ENCODE peak calls at places on chromosomes 16 and 17, in ten cellular contexts. Z, Q, J, I, Y, A, L, W, C and K are unnamed samples.

GRCh38 chr16:28543072-28543471 is 4.3 kb upstream of the NUPR1 start:
- DNase-seq in Z (peak; percentile 6), Q (no peak), J (no peak), I (peak; percentile 80), Y (peak; percentile 77), A (no peak), L (no peak), W (peak; percentile 72), C (no peak), K (peak; percentile 68)

GRCh38 chr17:28524476-28525415 is 18.6 kb downstream of the FOXN1 start:
- DNase-seq in Z (no peak), Q (no peak), J (no peak), I (peak; percentile 88), Y (peak; percentile 84), A (peak; percentile 70), L (peak; percentile 30), W (no peak), C (peak; percentile 53), K (peak; percentile 88)

GRCh38 chr16:12339686-12340085 is 363.2 kb downstream of the SNX29 start:
- DNase-seq in Z (no peak), Q (no peak), J (no peak), I (no peak), Y (no peak), A (no peak), L (peak; percentile 16), W (no peak), C (peak; percentile 60), K (no peak)

GRCh38 chr17:17553217-17554195 is 38.0 kb downstream of the PEMT start:
- DNase-seq in Z (no peak), Q (no peak), J (no peak), I (no peak), Y (no peak), A (no peak), L (no peak), W (no peak), C (no peak), K (no peak)

GRCh38 chr17:28357061-28357900 is at the start of gene POLDIP2:
- DNase-seq in Z (peak; percentile 96), Q (peak; percentile 96), J (peak; percentile 94), I (peak; percentile 93), Y (peak; percentile 95), A (peak; percentile 96), L (peak; percentile 79), W (peak; percentile 94), C (peak; percentile 87), K (peak; percentile 94)

GRCh38 chr17:12530126-12530525 is 135.6 kb upstream of the MYOCD start:
- DNase-seq in Z (no peak), Q (no peak), J (no peak), I (no peak), Y (no peak), A (no peak), L (no peak), W (no peak), C (no peak), K (no peak)

GRCh38 chr16:31224092-31224955 is 7.4 kb upstream of the PYDC1 start:
- DNase-seq in Z (no peak), Q (no peak), J (no peak), I (no peak), Y (no peak), A (no peak), L (no peak), W (peak; percentile 24), C (no peak), K (peak; percentile 75)

GRCh38 chr17:79654350-79654959 is 43.6 kb upstream of the RBFOX3 start:
- DNase-seq in Z (no peak), Q (no peak), J (no peak), I (no peak), Y (no peak), A (no peak), L (no peak), W (peak; percentile 6), C (no peak), K (no peak)

GRCh38 chr16:14042706-14043105 is 28.4 kb upstream of the MRTFB start:
- DNase-seq in Z (no peak), Q (no peak), J (no peak), I (no peak), Y (no peak), A (no peak), L (no peak), W (peak; percentile 27), C (no peak), K (no peak)

GRCh38 chr17:20091161-20092029 is 82.2 kb downstream of the SPECC1 start:
- DNase-seq in Z (no peak), Q (no peak), J (no peak), I (no peak), Y (no peak), A (no peak), L (no peak), W (peak; percentile 55), C (peak; percentile 70), K (no peak)

GRCh38 chr17:39400547-39401411 is 647 bp downstream of the FBXL20 start:
- DNase-seq in Z (no peak), Q (no peak), J (no peak), I (no peak), Y (peak; percentile 50), A (no peak), L (no peak), W (no peak), C (peak; percentile 2), K (peak; percentile 26)

GRCh38 chr17:2644971-2645370 is 51.5 kb downstream of the PAFAH1B1 start:
- DNase-seq in Z (no peak), Q (no peak), J (no peak), I (no peak), Y (no peak), A (no peak), L (no peak), W (no peak), C (no peak), K (no peak)

GRCh38 chr17:81898885-81899284 is 3.2 kb upstream of the NPB start:
- DNase-seq in Z (no peak), Q (no peak), J (no peak), I (no peak), Y (no peak), A (no peak), L (no peak), W (no peak), C (no peak), K (no peak)

GRCh38 chr16:17414421-17414820 is 56.3 kb downstream of the XYLT1 start:
- DNase-seq in Z (peak; percentile 73), Q (no peak), J (no peak), I (no peak), Y (no peak), A (no peak), L (no peak), W (no peak), C (no peak), K (no peak)

GRCh38 chr16:89370081-89370511 is 120.3 kb downstream of the ANKRD11 start:
- DNase-seq in Z (no peak), Q (no peak), J (no peak), I (no peak), Y (no peak), A (no peak), L (no peak), W (no peak), C (peak; percentile 55), K (no peak)
- H3K27ac ChIP-seq in Z (no peak overlapping the region), Q (peak overlapping the region; percentile 46), J (no peak overlapping the region), I (no peak overlapping the region), Y (peak overlapping the region; percentile 4), A (peak overlapping the region; percentile 19), L (peak overlapping the region; percentile 21), W (no peak overlapping the region), C (peak overlapping the region; percentile 45), K (no peak overlapping the region)

GRCh38 chr16:4320571-4321137 is 4.8 kb downstream of the GLIS2 start:
- DNase-seq in Z (no peak), Q (no peak), J (no peak), I (no peak), Y (no peak), A (no peak), L (no peak), W (no peak), C (no peak), K (no peak)
- H3K27ac ChIP-seq in Z (no peak overlapping the region), Q (peak overlapping the region; percentile 5), J (no peak overlapping the region), I (peak overlapping the region; percentile 86), Y (peak overlapping the region; percentile 82), A (peak overlapping the region; percentile 19), L (no peak overlapping the region), W (no peak overlapping the region), C (no peak overlapping the region), K (peak overlapping the region; percentile 94)

GRCh38 chr17:64174686-64175456 is 44.9 kb upstream of the ERN1 start:
- DNase-seq in Z (no peak), Q (peak; percentile 31), J (no peak), I (no peak), Y (peak; percentile 72), A (no peak), L (no peak), W (peak; percentile 37), C (no peak), K (peak; percentile 74)
- H3K27ac ChIP-seq in Z (no peak overlapping the region), Q (peak overlapping the region; percentile 86), J (no peak overlapping the region), I (no peak overlapping the region), Y (peak overlapping the region; percentile 58), A (no peak overlapping the region), L (peak overlapping the region; percentile 31), W (no peak overlapping the region), C (no peak overlapping the region), K (peak overlapping the region; percentile 74)

DNA sequence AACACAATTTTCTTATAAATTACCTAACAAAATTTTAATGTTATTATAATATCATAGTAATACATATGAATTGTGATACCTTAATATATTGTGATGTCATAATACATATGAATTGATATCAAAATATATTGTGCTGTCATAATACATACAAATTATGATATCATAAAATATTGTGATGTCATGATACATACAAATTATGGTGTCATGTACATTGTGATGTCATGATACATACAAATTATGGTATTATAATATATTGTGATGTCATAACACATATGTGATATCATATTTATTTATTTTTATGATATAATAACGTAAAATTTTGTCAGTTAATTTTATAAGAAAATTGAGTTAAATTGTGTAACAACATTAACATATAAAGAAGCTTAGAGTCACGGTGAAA is 1927.2 kb downstream of the TP53TG3F start:
- DNase-seq in Z (no peak), Q (no peak), J (no peak), I (no peak), Y (no peak), A (no peak), L (no peak), W (no peak), C (no peak), K (no peak)
- H3K27ac ChIP-seq in Z (no peak overlapping the region), Q (no peak overlapping the region), J (no peak overlapping the region), I (no peak overlapping the region), Y (no peak overlapping the region), A (no peak overlapping the region), L (no peak overlapping the region), W (no peak overlapping the region), C (no peak overlapping the region), K (no peak overlapping the region)

GRCh38 chr17:76943202-76943601 is 75.0 kb downstream of the MGAT5B start:
- DNase-seq in Z (no peak), Q (no peak), J (no peak), I (no peak), Y (no peak), A (no peak), L (no peak), W (no peak), C (no peak), K (no peak)
- H3K27ac ChIP-seq in Z (no peak overlapping the region), Q (no peak overlapping the region), J (no peak overlapping the region), I (no peak overlapping the region), Y (no peak overlapping the region), A (no peak overlapping the region), L (no peak overlapping the region), W (no peak overlapping the region), C (no peak overlapping the region), K (no peak overlapping the region)

DNA sequence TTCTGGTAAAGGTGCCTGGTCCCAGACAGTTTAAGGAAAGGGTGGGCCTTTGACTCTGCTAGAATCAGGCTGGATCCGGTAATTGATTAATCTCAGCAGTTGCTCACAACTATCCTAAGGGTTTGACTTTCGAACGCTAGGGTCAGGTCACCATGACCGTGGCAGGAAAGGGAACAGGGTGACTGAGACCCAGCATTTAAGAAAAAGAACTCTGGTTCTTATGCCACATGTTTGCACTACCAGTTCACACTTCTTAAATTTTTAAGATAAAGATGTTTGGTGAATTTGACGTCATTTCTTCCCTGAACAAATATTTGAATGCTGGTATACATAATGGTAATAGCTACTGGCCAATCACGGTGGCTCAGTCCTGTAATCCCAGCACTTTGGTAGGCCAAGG is 52.2 kb downstream of the TEX14 start:
- DNase-seq in Z (no peak), Q (no peak), J (no peak), I (no peak), Y (no peak), A (no peak), L (no peak), W (no peak), C (no peak), K (no peak)
- H3K27ac ChIP-seq in Z (no peak overlapping the region), Q (no peak overlapping the region), J (no peak overlapping the region), I (no peak overlapping the region), Y (no peak overlapping the region), A (no peak overlapping the region), L (no peak overlapping the region), W (no peak overlapping the region), C (no peak overlapping the region), K (no peak overlapping the region)